ENCODE peak calls at places on chromosome 13, in seven cellular contexts. E, Y, C, W, X, O and L are unnamed samples.
A peak's percentile ranks its signal among the peaks of the same experiment; 100 is the strongest.

GRCh38 chr13:23871616-23872220 is 17.5 kb downstream of the MIPEP start:
- DNase-seq in E (peak; percentile 61), O (peak; percentile 61), W (no peak), Y (no peak), C (peak; percentile 68), X (no peak), L (no peak)

GRCh38 chr13:64362564-64362963 is 2867.6 kb downstream of the PCDH9 start:
- DNase-seq in Y (no peak), E (no peak), O (no peak), W (no peak), C (no peak), X (no peak), L (no peak)

GRCh38 chr13:114143806-114144605 is 11.6 kb upstream of the RASA3 start:
- DNase-seq in O (no peak), W (peak; percentile 57), C (no peak), E (no peak), Y (peak; percentile 48), X (no peak), L (no peak)

GRCh38 chr13:111365149-111366005 is 44.9 kb downstream of the TEX29 start:
- DNase-seq in Y (no peak), X (no peak), C (no peak), E (no peak), W (no peak), O (no peak), L (no peak)

GRCh38 chr13:40518481-40518882 is 148.0 kb downstream of the FOXO1 start:
- DNase-seq in Y (no peak), X (no peak), C (no peak), W (no peak), O (no peak), E (no peak), L (no peak)

GRCh38 chr13:51455532-51455931 is 2.7 kb upstream of the INTS6 start:
- DNase-seq in C (no peak), X (no peak), W (no peak), O (no peak), Y (no peak), E (no peak), L (no peak)

GRCh38 chr13:71015021-71015420 is 852.0 kb downstream of the DACH1 start:
- DNase-seq in E (no peak), W (no peak), O (no peak), C (no peak), Y (no peak), X (no peak), L (no peak)

GRCh38 chr13:36673838-36674326 is at the start of gene SERTM1:
- DNase-seq in W (peak; percentile 50), O (peak; percentile 30), Y (no peak), E (peak; percentile 8), X (no peak), C (peak; percentile 22), L (no peak)

GRCh38 chr13:110187501-110188161 is 119.3 kb downstream of the COL4A1 start:
- DNase-seq in W (no peak), E (peak; percentile 97), Y (peak; percentile 62), X (no peak), O (peak; percentile 87), C (peak; percentile 81), L (no peak)

GRCh38 chr13:27306364-27306763 is 35.7 kb downstream of the RASL11A start:
- DNase-seq in Y (no peak), C (no peak), E (no peak), O (no peak), W (no peak), X (no peak), L (no peak)

GRCh38 chr13:102461302-102461701 is 59.5 kb upstream of the FGF14 start:
- DNase-seq in X (no peak), E (no peak), W (no peak), O (no peak), C (peak; percentile 53), Y (no peak), L (no peak)

GRCh38 chr13:19181621-19182485 is at the start of gene TUBA3C:
- DNase-seq in E (no peak), O (no peak), Y (no peak), X (no peak), C (no peak), W (no peak), L (peak; percentile 79)

GRCh38 chr13:97367427-97367826 is 66.5 kb upstream of the RAP2A start:
- DNase-seq in C (peak; percentile 73), Y (peak; percentile 71), X (no peak), O (peak; percentile 84), E (peak; percentile 56), W (no peak), L (no peak)

GRCh38 chr13:36639610-36640009 is 34.2 kb upstream of the SERTM1 start:
- DNase-seq in E (no peak), C (no peak), Y (no peak), O (no peak), W (no peak), X (no peak), L (no peak)

GRCh38 chr13:67228909-67229308 is 1.2 kb downstream of the PCDH9 start:
- DNase-seq in W (no peak), E (peak; percentile 33), Y (no peak), O (peak; percentile 31), X (no peak), C (peak; percentile 39), L (no peak)

GRCh38 chr13:37617162-37617561 is 18.6 kb upstream of the POSTN start:
- DNase-seq in E (peak; percentile 88), W (no peak), X (no peak), O (peak; percentile 55), C (peak; percentile 90), Y (no peak), L (no peak)

GRCh38 chr13:20127563-20128458 is 33.0 kb downstream of the GJA3 start:
- DNase-seq in X (no peak), O (peak; percentile 40), W (peak; percentile 51), E (peak; percentile 44), Y (peak; percentile 82), C (peak; percentile 44), L (no peak)

GRCh38 chr13:109785141-109785891 is 1.1 kb downstream of the IRS2 start:
- DNase-seq in E (peak; percentile 68), Y (peak; percentile 76), O (peak; percentile 54), W (peak; percentile 40), X (no peak), C (peak; percentile 85), L (no peak)

GRCh38 chr13:39565036-39565949 is 37.7 kb downstream of the LHFPL6 start:
- DNase-seq in O (peak; percentile 83), Y (no peak), W (no peak), X (no peak), C (peak; percentile 96), E (peak; percentile 93), L (no peak)

GRCh38 chr13:20106751-20107150 is 54.1 kb downstream of the GJA3 start:
- DNase-seq in Y (no peak), E (no peak), W (no peak), C (no peak), X (no peak), O (no peak), L (no peak)

GRCh38 chr13:71517004-71517403 is 350.0 kb downstream of the DACH1 start:
- DNase-seq in E (no peak), Y (no peak), W (no peak), C (no peak), O (peak; percentile 0), X (no peak), L (no peak)

GRCh38 chr13:114129649-114130062 is 2.8 kb downstream of the RASA3 start:
- DNase-seq in O (no peak), Y (peak; percentile 40), W (no peak), E (no peak), C (no peak), X (no peak), L (no peak)

GRCh38 chr13:45121421-45121820 is 1.1 kb downstream of the GTF2F2 start:
- DNase-seq in X (no peak), O (peak; percentile 49), C (peak; percentile 62), Y (no peak), W (no peak), E (peak; percentile 46), L (no peak)
- TF ChIP-seq CTCF in X (no peak), O (peak; percentile 25), C (peak; percentile 33), Y (no peak), W (peak; percentile 21), E (peak; percentile 25), L (peak; percentile 24)

GRCh38 chr13:91187522-91187921 is 160.0 kb upstream of the MIR17HG start:
- DNase-seq in W (no peak), Y (no peak), X (no peak), O (no peak), E (no peak), C (no peak), L (no peak)

GRCh38 chr13:91181892-91182291 is 165.6 kb upstream of the MIR17HG start:
- DNase-seq in W (no peak), C (no peak), Y (no peak), O (no peak), X (no peak), E (no peak), L (no peak)

GRCh38 chr13:91184244-91184926 is 163.1 kb upstream of the MIR17HG start:
- DNase-seq in Y (no peak), E (peak; percentile 2), W (no peak), C (peak; percentile 4), X (no peak), O (no peak), L (no peak)

GRCh38 chr13:91185294-91185863 is 162.1 kb upstream of the MIR17HG start:
- DNase-seq in Y (no peak), X (no peak), C (peak; percentile 53), E (peak; percentile 46), W (no peak), O (peak; percentile 10), L (no peak)
- TF ChIP-seq CTCF in Y (no peak), X (peak; percentile 40), C (peak; percentile 27), E (peak; percentile 21), W (no peak), O (peak; percentile 3), L (peak; percentile 70)

DNA sequence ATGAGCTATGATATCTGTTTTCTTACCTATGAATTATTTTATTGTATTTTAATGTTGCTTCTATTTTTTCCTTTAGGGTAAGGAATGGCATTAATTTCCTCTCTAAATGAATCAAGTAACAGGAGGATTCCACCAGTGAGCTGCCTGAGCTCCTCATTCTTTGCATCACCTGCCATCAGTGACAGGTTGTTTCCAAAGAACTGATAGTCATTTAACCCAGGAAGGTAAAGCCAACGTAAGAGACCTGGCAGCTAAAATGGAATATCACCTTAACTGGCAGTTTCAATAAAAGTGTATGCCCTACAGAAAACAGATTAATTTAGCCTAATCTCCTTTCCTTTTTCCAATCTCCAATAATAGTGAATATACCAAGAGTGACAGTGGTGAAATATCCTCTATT is 812.0 kb downstream of the SLITRK5 start:
- DNase-seq in O (no peak), W (no peak), E (no peak), X (no peak), Y (no peak), C (no peak), L (no peak)
- TF ChIP-seq CTCF in O (no peak), W (no peak), E (no peak), X (no peak), Y (no peak), C (no peak), L (no peak)

DNA sequence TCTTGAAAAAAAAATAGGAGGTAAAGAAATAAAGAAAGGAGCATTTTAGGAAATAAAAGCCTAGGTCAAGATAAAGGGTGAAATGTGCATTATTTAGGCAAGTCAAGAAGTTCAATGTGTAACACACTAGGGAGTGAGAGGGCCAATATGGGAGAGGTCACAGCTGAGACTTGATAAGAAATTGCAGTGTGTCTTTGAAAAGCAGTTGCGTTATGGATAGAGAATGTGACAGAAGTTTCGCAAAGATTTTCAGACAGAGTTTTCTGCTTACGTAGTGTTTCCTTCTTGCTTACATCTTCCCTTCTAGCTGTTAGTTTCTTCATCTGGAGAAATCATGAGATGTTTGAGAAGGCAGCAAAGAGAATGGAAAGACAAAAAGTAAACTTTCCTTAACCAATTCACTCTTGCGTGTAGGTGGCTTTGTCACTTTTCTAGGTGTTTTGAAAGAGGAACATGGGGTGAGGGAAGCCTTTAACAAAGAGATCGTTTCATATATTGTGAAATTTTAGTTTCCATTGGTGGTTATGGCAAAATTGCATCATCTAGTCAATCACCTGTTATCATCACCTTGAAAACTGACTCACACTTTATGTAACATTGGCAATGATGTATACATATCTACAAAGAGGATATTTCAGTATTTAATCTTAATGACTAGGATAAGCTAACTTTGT is 975.5 kb downstream of the OLFM4 start:
- DNase-seq in C (no peak), X (no peak), W (no peak), E (no peak), Y (no peak), O (no peak), L (no peak)
- TF ChIP-seq CTCF in C (no peak), X (no peak), W (no peak), E (no peak), Y (no peak), O (no peak), L (no peak)